ENCODE peak calls at places on chromosomes 12 and 14, in eight cellular contexts. Z is Peyer's patch, I is fibroblast of lung, W is HL-60, X is left ventricle myocardium inferior, M is heart right ventricle, D is left lung, J is lower lobe of right lung. V is an unnamed sample.

GRCh38 chr14:102903248-102903888 is 19.1 kb upstream of the AMN start:
- DNase-seq in Z (no peak), I (no peak), W (no peak), X (no peak), M (no peak), D (no peak), J (peak), V (no peak)

GRCh38 chr14:99213101-99213500 is 58.9 kb downstream of the BCL11B start:
- DNase-seq in Z (no peak), I (peak), W (no peak), X (no peak), M (no peak), D (no peak), J (no peak), V (no peak)

GRCh38 chr12:103011974-103012763 is 54.7 kb downstream of the ASCL1 start:
- DNase-seq in Z (no peak), I (no peak), W (no peak), X (no peak), M (no peak), D (no peak), J (no peak), V (no peak)

GRCh38 chr12:48060474-48060873 is 45.4 kb downstream of the SENP1 start:
- DNase-seq in Z (no peak), I (no peak), W (no peak), X (no peak), M (no peak), D (no peak), J (no peak), V (no peak)

GRCh38 chr14:54493293-54493692 is 4.5 kb upstream of the GMFB start:
- DNase-seq in Z (no peak), I (no peak), W (peak), X (no peak), M (no peak), D (no peak), J (no peak), V (no peak)

GRCh38 chr12:98754095-98754494 is 109.0 kb downstream of the APAF1 start:
- DNase-seq in Z (no peak), I (peak), W (no peak), X (no peak), M (no peak), D (no peak), J (no peak), V (no peak)

GRCh38 chr12:43882578-43883178 is 46.8 kb downstream of the TMEM117 start:
- DNase-seq in Z (no peak), I (peak), W (peak), X (no peak), M (no peak), D (no peak), J (no peak), V (no peak)

GRCh38 chr12:65335021-65335714 is 56.7 kb downstream of the MSRB3 start:
- DNase-seq in Z (no peak), I (peak), W (no peak), X (no peak), M (peak), D (no peak), J (no peak), V (no peak)

GRCh38 chr12:19115285-19115684 is 14.2 kb upstream of the PLEKHA5 start:
- DNase-seq in Z (no peak), I (no peak), W (no peak), X (no peak), M (no peak), D (no peak), J (no peak), V (no peak)

DNA sequence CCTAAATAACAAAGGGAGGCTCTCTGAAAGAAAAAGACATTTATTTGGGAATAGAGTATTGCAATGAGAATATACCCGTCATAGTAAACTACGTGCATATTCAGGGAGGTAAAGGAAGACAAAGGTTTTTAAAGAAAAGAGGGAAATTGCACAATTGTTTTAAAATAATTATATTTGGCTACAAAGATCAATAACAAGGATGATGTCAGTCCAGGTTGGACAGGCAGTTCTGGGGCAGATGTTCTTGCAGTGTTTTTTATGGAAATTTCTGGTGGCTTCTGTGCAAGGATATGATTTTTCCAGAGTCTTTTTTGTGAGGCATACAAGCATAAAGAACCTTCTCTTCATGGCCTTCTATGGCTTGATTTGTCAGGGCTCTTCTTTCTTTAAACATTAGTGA is 29.6 kb downstream of the HSD17B6 start:
- DNase-seq in Z (no peak), I (no peak), W (no peak), X (no peak), M (no peak), D (no peak), J (no peak), V (no peak)
- H3K27ac ChIP-seq in Z (no peak), I (no peak), W (no peak), X (no peak), M (no peak), D (no peak), J (no peak), V (no peak)

DNA sequence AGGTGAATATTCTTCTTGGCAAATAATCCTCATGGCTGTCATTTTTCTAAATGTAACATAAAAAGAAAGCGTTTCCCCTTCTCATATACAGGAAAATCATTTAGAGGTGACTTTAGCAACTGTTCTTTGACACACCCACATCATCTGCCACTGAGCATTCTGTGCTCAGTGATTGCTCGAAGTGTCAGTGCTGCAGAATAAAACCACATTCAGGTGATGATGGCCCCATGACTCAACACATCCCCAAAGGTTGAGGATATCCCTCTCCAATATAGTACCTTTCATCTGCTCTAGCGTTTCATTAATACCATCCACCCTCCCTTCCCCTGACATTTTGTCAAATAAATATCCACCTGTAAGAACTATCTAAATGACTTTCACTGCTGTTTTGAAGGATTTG is 28.7 kb upstream of the CPSF6 start:
- DNase-seq in Z (no peak), I (no peak), W (no peak), X (no peak), M (no peak), D (no peak), J (no peak), V (no peak)
- H3K4me3 ChIP-seq in Z (no peak), I (no peak), W (no peak), X (no peak), M (no peak), D (no peak), J (no peak), V (no peak)

GRCh38 chr12:132478845-132479244 is 11.1 kb upstream of the FBRSL1 start:
- DNase-seq in Z (no peak), I (no peak), W (no peak), X (no peak), M (no peak), D (no peak), J (no peak), V (no peak)
- TF ChIP-seq CTCF in Z (no peak), I (no peak), W (no peak), X (no peak), M (no peak), D (no peak), J (no peak), V (no peak)

GRCh38 chr12:22256076-22256475 is 78.4 kb downstream of the ST8SIA1 start:
- DNase-seq in Z (no peak), I (peak), W (no peak), X (no peak), M (no peak), D (no peak), J (no peak), V (no peak)

GRCh38 chr12:22256634-22257033 is 77.9 kb downstream of the ST8SIA1 start:
- DNase-seq in Z (no peak), I (no peak), W (no peak), X (no peak), M (no peak), D (no peak), J (no peak), V (no peak)

GRCh38 chr12:22257100-22257499 is 77.4 kb downstream of the ST8SIA1 start:
- DNase-seq in Z (no peak), I (no peak), W (no peak), X (no peak), M (no peak), D (no peak), J (no peak), V (no peak)

GRCh38 chr12:22254450-22254849 is 80.1 kb downstream of the ST8SIA1 start:
- DNase-seq in Z (no peak), I (no peak), W (no peak), X (no peak), M (no peak), D (no peak), J (no peak), V (no peak)

GRCh38 chr12:22255097-22255496 is 79.4 kb downstream of the ST8SIA1 start:
- DNase-seq in Z (no peak), I (peak), W (no peak), X (no peak), M (no peak), D (no peak), J (no peak), V (no peak)
- H3K27ac ChIP-seq in Z (no peak), I (no peak), W (no peak), X (no peak), M (no peak), D (no peak), J (no peak), V (no peak)

DNA sequence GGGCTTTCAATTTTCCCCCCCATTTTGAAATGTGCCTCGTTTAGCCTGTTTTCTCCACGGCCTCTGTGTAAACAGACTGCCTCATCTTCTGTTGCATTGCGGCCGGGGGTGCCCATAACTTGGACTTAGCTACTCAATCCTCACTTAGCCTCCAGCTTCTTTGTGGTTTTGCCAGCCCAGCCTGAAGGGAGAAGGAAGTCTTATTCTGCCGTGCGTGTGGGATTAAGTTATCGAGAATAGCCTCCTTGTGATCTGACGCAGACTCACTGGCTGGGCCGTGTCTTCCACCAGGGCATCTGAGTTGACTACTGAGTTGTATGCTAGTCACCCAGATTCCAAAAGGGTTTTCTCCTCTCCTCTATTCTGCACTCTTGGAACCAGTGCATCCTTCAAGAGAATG is 8.1 kb downstream of the PRKAB1 start:
- DNase-seq in Z (no peak), I (no peak), W (no peak), X (no peak), M (no peak), D (no peak), J (no peak), V (no peak)
- H3K4me3 ChIP-seq in Z (no peak), I (no peak), W (no peak), X (no peak), M (no peak), D (no peak), J (no peak), V (no peak)

DNA sequence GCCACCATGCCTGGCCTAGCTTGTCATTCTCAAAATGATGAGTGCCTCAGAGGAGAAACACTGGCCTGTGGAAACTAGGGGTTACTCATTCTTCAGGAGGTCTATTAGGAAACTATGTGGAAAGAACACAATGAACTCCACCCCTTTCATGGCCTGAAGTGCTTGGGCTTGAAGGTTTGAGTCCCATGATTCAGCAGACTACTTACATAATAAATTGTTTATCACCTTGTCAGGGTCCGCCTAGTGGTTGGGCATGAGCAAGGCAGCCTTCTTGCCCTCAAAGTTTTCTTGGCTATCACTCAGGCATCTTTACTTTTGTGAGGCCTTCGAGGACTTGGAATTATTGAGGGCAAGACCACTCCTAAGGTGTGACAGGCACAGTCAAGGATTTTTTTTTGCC is 251.2 kb downstream of the ACSS3 start:
- DNase-seq in Z (no peak), I (peak), W (peak), X (no peak), M (no peak), D (no peak), J (no peak), V (no peak)
- TF ChIP-seq CTCF in Z (no peak), I (peak), W (peak), X (no peak), M (no peak), D (no peak), J (peak), V (no peak)

GRCh38 chr12:9255837-9256236 is 47.6 kb upstream of the PZP start:
- DNase-seq in Z (no peak), I (no peak), W (no peak), X (no peak), M (no peak), D (no peak), J (no peak), V (no peak)

GRCh38 chr12:9256758-9257405 is 48.7 kb upstream of the PZP start:
- DNase-seq in Z (no peak), I (no peak), W (no peak), X (no peak), M (no peak), D (no peak), J (no peak), V (no peak)

GRCh38 chr12:9252256-9252655 is 44.1 kb upstream of the PZP start:
- DNase-seq in Z (no peak), I (no peak), W (no peak), X (no peak), M (no peak), D (no peak), J (no peak), V (no peak)

GRCh38 chr12:9256341-9256740 is 48.1 kb upstream of the PZP start:
- DNase-seq in Z (no peak), I (no peak), W (no peak), X (no peak), M (no peak), D (no peak), J (no peak), V (no peak)

DNA sequence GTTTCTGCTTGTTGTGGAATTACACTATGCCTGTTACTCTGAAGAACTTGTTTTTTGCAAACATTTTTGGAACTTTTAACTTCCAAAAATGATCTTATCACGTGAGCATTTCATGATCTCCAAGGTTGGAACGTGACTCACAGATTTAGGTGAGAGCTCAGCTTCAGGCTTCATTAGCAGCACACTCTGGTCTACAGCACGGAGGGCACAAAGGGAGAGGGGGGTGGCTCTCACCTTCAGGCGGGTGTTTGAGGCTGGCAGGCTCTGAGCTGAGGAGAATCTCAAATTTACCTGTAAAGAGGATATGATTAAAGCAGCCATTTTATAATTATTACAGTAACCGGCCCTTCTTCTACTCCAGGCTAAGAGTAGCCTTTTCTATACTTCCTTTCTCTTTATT is 45.3 kb upstream of the PZP start:
- DNase-seq in Z (no peak), I (no peak), W (no peak), X (no peak), M (no peak), D (no peak), J (no peak), V (no peak)
- H3K27ac ChIP-seq in Z (no peak), I (no peak), W (no peak), X (no peak), M (no peak), D (no peak), J (no peak), V (no peak)

GRCh38 chr14:72054929-72055328 is 122.7 kb downstream of the RGS6 start:
- DNase-seq in Z (no peak), I (no peak), W (no peak), X (no peak), M (no peak), D (no peak), J (no peak), V (no peak)
- H3K4me3 ChIP-seq in Z (no peak), I (no peak), W (no peak), X (no peak), M (no peak), D (no peak), J (no peak), V (no peak)

DNA sequence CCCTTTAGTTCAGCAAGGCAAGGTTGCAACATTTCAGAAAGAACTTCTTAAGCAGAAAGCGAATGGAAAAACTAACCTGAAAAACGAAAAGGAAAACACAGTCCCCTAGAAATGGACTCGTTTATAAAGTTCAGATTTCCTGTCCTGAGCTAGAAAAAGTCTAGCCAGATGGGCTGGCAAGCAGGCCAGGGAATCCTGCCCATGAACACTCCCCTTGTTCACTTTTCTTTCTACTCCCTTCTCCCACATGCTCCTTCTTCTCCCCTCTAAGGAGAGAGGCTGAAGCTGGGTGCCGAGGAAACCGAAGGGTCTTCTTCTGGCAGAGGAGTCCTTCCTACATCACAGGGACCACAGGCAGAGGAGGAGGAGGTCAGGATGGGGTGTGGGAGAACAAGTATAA is 27.1 kb downstream of the LTBP2 start:
- DNase-seq in Z (no peak), I (no peak), W (no peak), X (no peak), M (no peak), D (no peak), J (no peak), V (no peak)
- TF ChIP-seq CTCF in Z (no peak), I (no peak), W (no peak), X (no peak), M (no peak), D (no peak), J (no peak), V (no peak)